ENCODE peak calls at places on chromosome 5, in four cellular contexts. One of them, this sample, is unnamed.

GRCh38 chr5:32505718-32506117 is 61.2 kb upstream of the ZFR start:
- DNase-seq in NCI-H1105: no peak
- DNase-seq in colonic mucosa: no peak
- DNase-seq in HT1080: no peak
- DNase-seq in this sample: no peak

GRCh38 chr5:10501554-10502075 is 59.9 kb downstream of the ROPN1L start:
- DNase-seq in NCI-H1105: no peak
- DNase-seq in colonic mucosa: no peak
- DNase-seq in HT1080: no peak
- DNase-seq in this sample: no peak

GRCh38 chr5:65120371-65120967 is 351.7 kb downstream of the CWC27 start:
- DNase-seq in NCI-H1105: peak; percentile 72
- DNase-seq in colonic mucosa: no peak
- DNase-seq in HT1080: no peak
- DNase-seq in this sample: peak; percentile 77

GRCh38 chr5:142697356-142697807 is 11.5 kb upstream of the FGF1 start:
- DNase-seq in NCI-H1105: no peak
- DNase-seq in colonic mucosa: no peak
- DNase-seq in HT1080: no peak
- DNase-seq in this sample: no peak

GRCh38 chr5:135153661-135154060 is 119.6 kb upstream of the PITX1 start:
- DNase-seq in NCI-H1105: no peak
- DNase-seq in colonic mucosa: no peak
- DNase-seq in HT1080: no peak
- DNase-seq in this sample: no peak

GRCh38 chr5:137876101-137876500 is 8.4 kb downstream of the MYOT start:
- DNase-seq in NCI-H1105: no peak
- DNase-seq in colonic mucosa: no peak
- DNase-seq in HT1080: no peak
- DNase-seq in this sample: no peak

GRCh38 chr5:171270136-171270535 is 38.9 kb upstream of the TLX3 start:
- DNase-seq in NCI-H1105: no peak
- DNase-seq in colonic mucosa: no peak
- DNase-seq in HT1080: no peak
- DNase-seq in this sample: no peak

GRCh38 chr5:98193921-98194760 is 579.3 kb upstream of the RGMB start:
- DNase-seq in NCI-H1105: no peak
- DNase-seq in colonic mucosa: no peak
- DNase-seq in HT1080: no peak
- DNase-seq in this sample: no peak

GRCh38 chr5:59275537-59276276 is 617.8 kb downstream of the PDE4D start:
- DNase-seq in NCI-H1105: no peak
- DNase-seq in colonic mucosa: peak; percentile 72
- DNase-seq in HT1080: peak; percentile 76
- DNase-seq in this sample: no peak

GRCh38 chr5:105885266-105885665 is 1785.5 kb downstream of the EFNA5 start:
- DNase-seq in NCI-H1105: no peak
- DNase-seq in colonic mucosa: no peak
- DNase-seq in HT1080: no peak
- DNase-seq in this sample: no peak

GRCh38 chr5:16750445-16750844 is 133.6 kb upstream of the RETREG1 start:
- DNase-seq in NCI-H1105: no peak
- DNase-seq in colonic mucosa: no peak
- DNase-seq in HT1080: no peak
- DNase-seq in this sample: peak; percentile 29

GRCh38 chr5:72234265-72234700 is 85.8 kb downstream of the MRPS27 start:
- DNase-seq in NCI-H1105: no peak
- DNase-seq in colonic mucosa: no peak
- DNase-seq in HT1080: peak; percentile 87
- DNase-seq in this sample: no peak

GRCh38 chr5:54722846-54723433 is 205.4 kb downstream of the SNX18 start:
- DNase-seq in NCI-H1105: no peak
- DNase-seq in colonic mucosa: no peak
- DNase-seq in HT1080: no peak
- DNase-seq in this sample: no peak

GRCh38 chr5:50420343-50420935 is 20.6 kb downstream of the EMB start:
- DNase-seq in NCI-H1105: no peak
- DNase-seq in colonic mucosa: no peak
- DNase-seq in HT1080: no peak
- DNase-seq in this sample: no peak

GRCh38 chr5:68229416-68229815 is 13.9 kb downstream of the PIK3R1 start:
- DNase-seq in NCI-H1105: no peak
- DNase-seq in colonic mucosa: peak; percentile 49
- DNase-seq in HT1080: no peak
- DNase-seq in this sample: peak; percentile 9

GRCh38 chr5:160199410-160199911 is 29.8 kb upstream of the FABP6 start:
- DNase-seq in NCI-H1105: peak; percentile 10
- DNase-seq in colonic mucosa: peak; percentile 75
- DNase-seq in HT1080: peak; percentile 38
- DNase-seq in this sample: peak; percentile 55

GRCh38 chr5:126514159-126515141 is 80.6 kb downstream of the ALDH7A1 start:
- DNase-seq in NCI-H1105: no peak
- DNase-seq in colonic mucosa: no peak
- DNase-seq in HT1080: peak; percentile 15
- DNase-seq in this sample: no peak

GRCh38 chr5:5217371-5217770 is 77.2 kb downstream of the ADAMTS16 start:
- DNase-seq in NCI-H1105: no peak
- DNase-seq in colonic mucosa: no peak
- DNase-seq in HT1080: no peak
- DNase-seq in this sample: no peak

GRCh38 chr5:352639-353598 is 31.4 kb downstream of the AHRR start:
- DNase-seq in NCI-H1105: no peak
- DNase-seq in colonic mucosa: no peak
- DNase-seq in HT1080: no peak
- DNase-seq in this sample: no peak

GRCh38 chr5:99378443-99378842 is 449.6 kb upstream of the CHD1 start:
- DNase-seq in NCI-H1105: no peak
- DNase-seq in colonic mucosa: no peak
- DNase-seq in HT1080: no peak
- DNase-seq in this sample: no peak

GRCh38 chr5:174617910-174618309 is 106.5 kb upstream of the MSX2 start:
- DNase-seq in NCI-H1105: no peak
- DNase-seq in colonic mucosa: no peak
- DNase-seq in HT1080: no peak
- DNase-seq in this sample: no peak